ENCODE peak calls at places on chromosomes 1 and 21, in ten cellular contexts. S is mucosa of descending colon, J is AG09319, F is cardiac fibroblast, R is lung, W is fibroblast of lung, Y is osteoblast, U is ovary, A is A673, L is GM13976. M is an unnamed sample.

GRCh38 chr1:32014199-32014936 is 700 bp downstream of the KHDRBS1 start:
- DNase-seq in S (peak), J (no peak), F (peak), R (peak), W (peak), Y (peak), U (peak), A (peak), L (peak), M (peak)

GRCh38 chr1:146049436-146049835 is 27.9 kb upstream of the HJV start:
- DNase-seq in S (no peak), J (no peak), F (no peak), R (no peak), W (no peak), Y (no peak), U (no peak), A (no peak), L (no peak), M (no peak)

GRCh38 chr1:197976368-197976767 is 59.2 kb downstream of the LHX9 start:
- DNase-seq in S (no peak), J (no peak), F (no peak), R (no peak), W (no peak), Y (no peak), U (no peak), A (no peak), L (no peak), M (no peak)

GRCh38 chr1:80375662-80376061 is 1369.1 kb upstream of the ADGRL4 start:
- DNase-seq in S (no peak), J (peak), F (peak), R (no peak), W (peak), Y (peak), U (no peak), A (no peak), L (no peak), M (no peak)

GRCh38 chr1:13819637-13820036 is 119.6 kb downstream of the PRDM2 start:
- DNase-seq in S (no peak), J (no peak), F (no peak), R (no peak), W (no peak), Y (no peak), U (peak), A (no peak), L (no peak), M (no peak)

GRCh38 chr1:5955479-5955977 is 36.7 kb downstream of the NPHP4 start:
- DNase-seq in S (no peak), J (no peak), F (no peak), R (no peak), W (no peak), Y (no peak), U (no peak), A (no peak), L (no peak), M (no peak)

GRCh38 chr21:40696246-40696645 is 150.7 kb downstream of the DSCAM start:
- DNase-seq in S (no peak), J (no peak), F (no peak), R (no peak), W (no peak), Y (no peak), U (no peak), A (no peak), L (no peak), M (no peak)

GRCh38 chr1:216390956-216391355 is 32.3 kb downstream of the USH2A start:
- DNase-seq in S (no peak), J (no peak), F (no peak), R (no peak), W (peak), Y (no peak), U (no peak), A (no peak), L (no peak), M (no peak)

GRCh38 chr1:10105484-10105883 is 72.7 kb downstream of the UBE4B start:
- DNase-seq in S (peak), J (no peak), F (peak), R (no peak), W (no peak), Y (no peak), U (no peak), A (no peak), L (no peak), M (no peak)

GRCh38 chr1:65148548-65149390 is 766 bp downstream of the AK4 start:
- DNase-seq in S (peak), J (no peak), F (peak), R (no peak), W (peak), Y (peak), U (peak), A (peak), L (peak), M (peak)

GRCh38 chr1:6005276-6005917 is 13.2 kb upstream of the NPHP4 start:
- DNase-seq in S (no peak), J (no peak), F (no peak), R (no peak), W (no peak), Y (peak), U (no peak), A (no peak), L (no peak), M (no peak)

GRCh38 chr1:77175230-77175844 is 43.9 kb downstream of the PIGK start:
- DNase-seq in S (no peak), J (no peak), F (no peak), R (no peak), W (peak), Y (no peak), U (no peak), A (peak), L (no peak), M (no peak)

GRCh38 chr1:50416150-50416527 is 7.1 kb downstream of the DMRTA2 start:
- DNase-seq in S (no peak), J (no peak), F (no peak), R (no peak), W (no peak), Y (peak), U (no peak), A (no peak), L (no peak), M (no peak)

GRCh38 chr1:184929711-184930202 is 44.6 kb downstream of the NIBAN1 start:
- DNase-seq in S (no peak), J (no peak), F (no peak), R (no peak), W (peak), Y (peak), U (no peak), A (peak), L (no peak), M (no peak)

GRCh38 chr1:173364827-173365226 is 112.3 kb upstream of the PRDX6 start:
- DNase-seq in S (no peak), J (no peak), F (no peak), R (no peak), W (no peak), Y (no peak), U (no peak), A (no peak), L (no peak), M (no peak)

GRCh38 chr1:6108937-6109636 is 63.4 kb downstream of the KCNAB2 start:
- DNase-seq in S (peak), J (no peak), F (peak), R (no peak), W (peak), Y (peak), U (no peak), A (peak), L (peak), M (no peak)

GRCh38 chr1:211897011-211897410 is 66.4 kb upstream of the LPGAT1 start:
- DNase-seq in S (no peak), J (no peak), F (no peak), R (no peak), W (no peak), Y (no peak), U (no peak), A (no peak), L (no peak), M (no peak)

GRCh38 chr1:245361056-245361455 is 206.3 kb downstream of the KIF26B start:
- DNase-seq in S (no peak), J (no peak), F (no peak), R (no peak), W (no peak), Y (no peak), U (no peak), A (no peak), L (no peak), M (no peak)

GRCh38 chr1:93681549-93682412 is at the start of gene BCAR3:
- DNase-seq in S (peak), J (no peak), F (peak), R (peak), W (peak), Y (peak), U (peak), A (peak), L (peak), M (peak)

GRCh38 chr1:4652631-4653327 is 1.6 kb upstream of the AJAP1 start:
- DNase-seq in S (peak), J (no peak), F (peak), R (peak), W (no peak), Y (peak), U (peak), A (peak), L (peak), M (peak)

GRCh38 chr1:206117151-206117948 is at the start of gene AVPR1B:
- DNase-seq in S (peak), J (no peak), F (peak), R (no peak), W (peak), Y (peak), U (no peak), A (peak), L (peak), M (peak)

GRCh38 chr1:27505420-27505680 is 15.4 kb upstream of the WASF2 start:
- DNase-seq in S (no peak), J (no peak), F (no peak), R (no peak), W (no peak), Y (no peak), U (no peak), A (no peak), L (peak), M (no peak)

DNA sequence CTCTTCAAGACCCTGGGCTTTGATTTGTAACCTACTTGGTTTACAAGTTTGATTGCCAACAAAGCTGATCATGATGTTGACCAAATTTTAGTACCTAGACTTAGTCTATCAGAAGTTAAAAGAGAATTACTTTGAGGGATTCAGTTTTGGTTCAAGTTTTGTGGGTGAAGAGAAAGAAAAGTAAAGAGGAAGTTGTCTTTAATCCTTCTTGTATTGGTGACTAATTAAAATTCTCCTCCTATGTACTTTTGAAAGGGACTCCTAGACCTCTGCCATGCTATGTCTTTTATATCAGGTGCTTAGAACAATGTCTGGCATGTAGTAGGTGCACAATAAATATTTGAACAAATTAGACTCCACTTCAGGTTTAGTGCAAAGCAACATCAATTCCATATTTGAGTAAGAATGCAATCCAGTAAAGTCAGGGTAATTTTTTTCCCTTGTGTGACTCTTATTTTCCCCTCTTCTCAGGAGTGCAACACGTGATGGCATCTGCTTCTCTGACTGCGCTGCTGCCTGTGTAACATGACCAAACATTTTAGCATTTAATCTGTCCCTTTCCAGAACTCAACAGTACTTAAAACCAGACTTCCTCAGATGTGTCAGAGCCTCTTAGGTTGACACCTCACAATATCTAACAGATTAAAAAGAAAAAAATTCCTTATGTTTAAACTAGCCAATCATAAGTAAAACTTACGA is 41.1 kb upstream of the KCNQ4 start:
- DNase-seq in S (no peak), J (no peak), F (peak), R (no peak), W (no peak), Y (no peak), U (no peak), A (no peak), L (no peak), M (no peak)
- TF ChIP-seq CTCF in S (no peak), J (no peak), F (no peak), R (no peak), W (no peak), Y (no peak), U (no peak), A (no peak), L (no peak), M (no peak)

DNA sequence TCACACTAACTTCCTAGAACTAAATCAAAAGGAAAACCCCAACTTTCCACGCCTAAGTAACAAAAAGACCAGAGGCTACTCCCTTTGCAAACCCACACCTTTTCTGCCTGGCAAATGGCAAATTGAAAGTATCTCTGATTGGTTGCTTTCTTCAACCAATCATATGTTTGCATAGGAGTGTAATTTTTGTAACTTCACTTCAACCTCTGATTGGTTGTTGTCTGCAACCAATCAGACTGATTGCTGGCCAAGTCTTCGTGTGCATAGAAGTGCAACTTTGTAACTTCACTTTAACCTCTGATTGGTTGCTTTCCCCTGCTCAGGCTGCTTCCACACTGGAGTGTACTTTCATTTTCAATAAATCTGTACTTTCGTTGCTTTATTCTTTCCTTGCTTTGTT is 36.9 kb upstream of the PADI2 start:
- DNase-seq in S (no peak), J (no peak), F (peak), R (no peak), W (peak), Y (no peak), U (no peak), A (no peak), L (peak), M (no peak)
- TF ChIP-seq CTCF in S (no peak), J (no peak), F (no peak), R (no peak), W (no peak), Y (no peak), U (no peak), A (no peak), L (no peak), M (no peak)

GRCh38 chr1:102550729-102551384 is 554.1 kb upstream of the OLFM3 start:
- DNase-seq in S (no peak), J (no peak), F (peak), R (no peak), W (no peak), Y (no peak), U (no peak), A (peak), L (no peak), M (no peak)
- TF ChIP-seq CTCF in S (no peak), J (peak), F (peak), R (no peak), W (peak), Y (peak), U (no peak), A (peak), L (peak), M (no peak)

GRCh38 chr1:41417746-41418145 is 56.5 kb downstream of the FOXO6 start:
- DNase-seq in S (no peak), J (no peak), F (no peak), R (no peak), W (no peak), Y (peak), U (no peak), A (no peak), L (no peak), M (no peak)

GRCh38 chr1:41416552-41417334 is 55.5 kb downstream of the FOXO6 start:
- DNase-seq in S (peak), J (peak), F (peak), R (peak), W (peak), Y (peak), U (peak), A (peak), L (peak), M (peak)

GRCh38 chr1:41416081-41416480 is 54.8 kb downstream of the FOXO6 start:
- DNase-seq in S (no peak), J (no peak), F (no peak), R (no peak), W (no peak), Y (peak), U (no peak), A (no peak), L (no peak), M (no peak)

GRCh38 chr1:41418868-41419583 is 57.8 kb downstream of the FOXO6 start:
- DNase-seq in S (peak), J (peak), F (peak), R (peak), W (peak), Y (peak), U (no peak), A (no peak), L (no peak), M (no peak)

DNA sequence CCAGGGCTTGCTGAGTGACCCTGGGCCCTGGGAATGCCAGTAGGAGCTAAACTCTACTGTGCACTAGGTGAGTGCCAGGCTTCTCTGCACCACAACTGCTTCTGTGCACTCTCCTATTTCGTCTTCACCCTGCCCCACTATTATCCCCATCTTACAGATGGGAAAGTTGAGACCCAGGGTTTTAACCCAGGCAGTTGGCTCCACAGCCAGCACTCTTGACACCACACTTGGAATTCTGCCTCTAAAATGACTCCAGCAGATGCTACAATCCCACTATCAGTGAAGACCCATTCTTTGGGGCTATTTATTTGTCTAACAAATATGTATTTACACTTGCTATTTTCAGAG is 56.1 kb downstream of the FOXO6 start:
- DNase-seq in S (no peak), J (no peak), F (no peak), R (no peak), W (no peak), Y (no peak), U (no peak), A (no peak), L (no peak), M (no peak)
- TF ChIP-seq CTCF in S (no peak), J (no peak), F (no peak), R (no peak), W (no peak), Y (peak), U (no peak), A (peak), L (no peak), M (peak)

DNA sequence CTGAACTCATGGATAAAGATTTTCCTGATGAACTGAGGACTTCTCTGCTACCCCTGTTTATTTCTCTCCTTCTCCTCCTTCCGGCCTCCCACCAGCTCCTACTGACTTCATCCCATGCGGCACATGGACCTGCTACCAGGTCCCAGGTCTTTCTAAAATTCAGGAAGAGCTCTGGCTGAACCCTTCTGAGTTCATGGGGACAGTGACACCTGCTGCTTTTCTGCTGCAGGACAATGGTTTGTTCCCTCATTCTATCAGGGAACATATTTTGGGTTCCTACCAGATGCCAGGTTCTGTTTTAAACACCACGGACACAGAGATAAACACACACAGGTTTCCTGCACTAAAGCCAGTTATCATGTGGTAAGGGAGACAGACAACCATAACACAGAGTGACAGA is 114.1 kb upstream of the RAB4A start:
- DNase-seq in S (peak), J (no peak), F (peak), R (no peak), W (peak), Y (peak), U (no peak), A (no peak), L (no peak), M (no peak)
- TF ChIP-seq CTCF in S (no peak), J (peak), F (no peak), R (peak), W (no peak), Y (no peak), U (no peak), A (no peak), L (no peak), M (peak)

DNA sequence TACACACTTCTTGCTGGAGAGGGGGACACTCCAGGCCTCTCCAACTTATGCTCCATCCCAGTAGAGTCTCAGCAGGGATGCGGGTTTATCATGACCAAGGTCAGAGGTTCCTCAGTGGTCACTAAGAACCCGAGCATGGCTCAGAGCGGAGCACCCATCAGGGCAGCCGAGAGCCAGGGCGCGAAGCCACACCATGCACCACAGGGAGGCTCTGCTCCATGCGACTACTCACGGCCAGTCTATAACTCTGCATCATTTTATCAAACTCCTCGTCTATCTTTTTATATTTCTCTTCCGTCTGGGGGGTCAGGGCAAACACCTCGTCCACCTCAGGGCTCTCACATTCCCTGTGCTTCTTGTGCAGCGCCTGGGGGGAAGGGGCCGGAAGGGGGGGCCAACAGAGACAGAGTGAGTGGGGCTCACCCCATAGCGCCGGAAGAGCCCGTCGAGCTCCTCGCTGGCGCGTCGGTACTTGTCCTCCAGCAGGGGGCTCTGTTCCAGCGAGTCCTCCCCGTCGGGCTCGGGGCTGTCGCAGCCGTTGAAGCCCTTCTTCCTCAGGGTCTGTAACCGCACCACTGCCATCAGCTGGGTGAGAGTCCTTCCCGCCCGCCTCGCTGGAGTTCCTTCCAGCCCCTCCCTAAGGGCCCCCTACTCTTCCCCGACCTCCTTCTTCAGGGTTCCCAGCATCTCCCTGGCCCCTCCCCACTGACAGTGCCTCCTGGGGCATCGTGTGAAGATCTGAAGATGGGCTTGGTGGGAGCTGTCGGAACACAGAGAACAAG is 20.0 kb downstream of the MEF2D start:
- DNase-seq in S (peak), J (no peak), F (peak), R (no peak), W (no peak), Y (peak), U (no peak), A (peak), L (peak), M (peak)
- TF ChIP-seq CTCF in S (peak), J (peak), F (peak), R (peak), W (peak), Y (peak), U (no peak), A (peak), L (peak), M (peak)

DNA sequence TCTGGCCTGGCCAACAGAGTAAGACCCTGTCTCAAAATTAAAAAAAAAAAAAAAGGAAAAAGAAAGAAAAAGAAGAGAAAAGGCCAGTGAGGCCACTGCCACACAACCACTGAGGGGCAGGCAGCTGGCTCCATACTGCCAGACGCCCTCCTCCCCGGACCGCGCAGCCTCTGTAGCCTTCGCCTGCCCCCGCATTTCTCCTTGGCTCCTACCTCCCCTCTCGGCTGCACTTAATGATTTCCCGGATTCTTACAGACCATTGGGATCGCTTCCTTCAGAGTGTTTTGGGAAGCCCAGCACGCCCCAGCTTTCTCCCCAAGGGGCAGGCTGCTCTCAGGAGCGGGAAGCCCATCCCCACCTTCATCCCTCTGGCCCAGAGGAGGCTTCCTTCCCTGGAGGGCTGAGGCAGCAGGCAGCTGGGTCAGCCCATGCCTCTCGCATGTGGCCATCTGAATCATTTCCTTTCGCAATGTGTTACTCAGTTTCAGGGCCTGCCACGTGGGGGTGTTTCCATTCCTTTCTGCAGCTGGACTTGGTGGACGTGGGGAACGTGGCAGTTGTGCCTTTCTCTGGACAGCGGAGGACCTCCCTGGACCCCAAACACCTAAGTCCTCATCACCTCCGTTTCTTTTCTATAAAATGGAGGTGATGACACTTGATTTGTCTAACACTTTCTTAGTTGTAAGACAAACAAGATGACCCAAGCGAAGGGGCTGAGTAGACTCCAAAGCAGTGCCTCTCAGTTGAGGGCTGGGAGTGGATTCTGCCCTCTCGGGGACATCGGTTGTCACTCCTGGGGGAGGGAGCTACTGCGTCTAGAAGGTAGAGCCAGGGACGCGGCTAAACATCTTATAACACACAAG is 2.3 kb downstream of the SLC2A5 start:
- DNase-seq in S (no peak), J (peak), F (peak), R (peak), W (peak), Y (peak), U (peak), A (no peak), L (peak), M (no peak)
- TF ChIP-seq CTCF in S (no peak), J (peak), F (no peak), R (no peak), W (peak), Y (no peak), U (no peak), A (no peak), L (no peak), M (no peak)